ENCODE peak calls at places on chromosomes 1 and 21, in nine cellular contexts. U is stimulated activated CD4-positive, alpha-beta T cell treated with anti-CD3 and anti-CD28 coated beads, Interleukin-12 subunit alpha, Interleukin-12 subunit beta, amount 100 ng/mL, for 4 hours; T is osteocyte; R is progenitor cell of endocrine pancreas; X is uterus; J is NCI-H2029 treated with DMSO at 0.1 percent for 48 hours; E is NCI-H524; V is memory B cell; C is mammary epithelial cell. K is an unnamed sample.

GRCh38 chr1:198903203-198903602 is 264.4 kb downstream of the PTPRC start:
- DNase-seq in U (no peak), T (no peak), R (no peak), X (no peak), J (no peak), E (no peak), V (no peak), C (peak), K (no peak)

GRCh38 chr1:43069481-43070050 is 102.5 kb downstream of the EBNA1BP2 start:
- DNase-seq in U (no peak), T (no peak), R (no peak), X (no peak), J (no peak), E (no peak), V (no peak), C (no peak), K (no peak)

GRCh38 chr1:18945401-18945849 is 11.1 kb downstream of the IFFO2 start:
- DNase-seq in U (no peak), T (no peak), R (no peak), X (peak), J (no peak), E (peak), V (no peak), C (no peak), K (no peak)

GRCh38 chr21:36923270-36923669 is 43.2 kb downstream of the HLCS start:
- DNase-seq in U (no peak), T (no peak), R (no peak), X (no peak), J (no peak), E (no peak), V (no peak), C (no peak), K (no peak)

GRCh38 chr1:227544677-227545076 is 18.7 kb upstream of the ZNF678 start:
- DNase-seq in U (no peak), T (no peak), R (no peak), X (no peak), J (no peak), E (no peak), V (no peak), C (no peak), K (no peak)

GRCh38 chr1:150168960-150169565 is 19.3 kb downstream of the PLEKHO1 start:
- DNase-seq in U (peak), T (peak), R (peak), X (peak), J (no peak), E (peak), V (no peak), C (peak), K (peak)

GRCh38 chr1:182955596-182956588 is 2.9 kb upstream of the SHCBP1L start:
- DNase-seq in U (no peak), T (no peak), R (no peak), X (no peak), J (no peak), E (peak), V (no peak), C (peak), K (peak)

GRCh38 chr1:221098462-221099406 is 219.5 kb downstream of the HLX start:
- DNase-seq in U (no peak), T (no peak), R (no peak), X (no peak), J (no peak), E (no peak), V (peak), C (no peak), K (no peak)

GRCh38 chr1:111976332-111976731 is 13.1 kb downstream of the KCND3 start:
- DNase-seq in U (no peak), T (no peak), R (no peak), X (no peak), J (peak), E (no peak), V (no peak), C (peak), K (no peak)

GRCh38 chr1:3442331-3442730 is 12.1 kb upstream of the ARHGEF16 start:
- DNase-seq in U (no peak), T (no peak), R (no peak), X (no peak), J (no peak), E (no peak), V (no peak), C (no peak), K (no peak)

GRCh38 chr1:74753104-74753503 is 20.2 kb downstream of the TYW3 start:
- DNase-seq in U (no peak), T (no peak), R (no peak), X (no peak), J (no peak), E (no peak), V (no peak), C (no peak), K (no peak)

GRCh38 chr1:6547301-6547700 is 7.0 kb downstream of the NOL9 start:
- DNase-seq in U (no peak), T (no peak), R (no peak), X (no peak), J (no peak), E (peak), V (no peak), C (peak), K (no peak)

GRCh38 chr1:12546771-12547585 is 71.0 kb downstream of the DHRS3 start:
- DNase-seq in U (no peak), T (no peak), R (no peak), X (peak), J (no peak), E (no peak), V (no peak), C (no peak), K (no peak)